ENCODE peak calls at places on chromosomes 16 and 17, in six cellular contexts. V, I, G, M, J and K are unnamed samples. For H3K4me1 and H3K27me3, the result is how much of the 10 kb centered on the place peaks cover.

GRCh38 chr16:8926827-8927226 is 36.9 kb downstream of the USP7 start:
- DNase-seq in G (no peak), I (no peak), J (no peak), M (no peak), V (no peak), K (no peak)

GRCh38 chr17:38557395-38557794 is 48.4 kb downstream of the SRCIN1 start:
- DNase-seq in G (no peak), J (no peak), I (no peak), V (no peak), M (no peak), K (no peak)

GRCh38 chr17:68704897-68705296 is 103.7 kb upstream of the FAM20A start:
- DNase-seq in G (no peak), I (no peak), M (no peak), V (peak), J (no peak), K (no peak)

GRCh38 chr17:32523827-32524552 is 37.2 kb downstream of the CDK5R1 start:
- DNase-seq in J (no peak), V (no peak), I (peak), M (no peak), G (no peak), K (no peak)

GRCh38 chr17:16877102-16877501 is 94.8 kb downstream of the TNFRSF13B start:
- DNase-seq in V (no peak), J (no peak), I (no peak), G (no peak), M (no peak), K (no peak)

GRCh38 chr17:78915872-78916632 is 9.1 kb downstream of the TIMP2 start:
- DNase-seq in G (no peak), V (peak), M (peak), J (peak), I (no peak), K (no peak)

GRCh38 chr17:82932146-82933005 is 92.6 kb upstream of the ZNF750 start:
- DNase-seq in G (no peak), M (no peak), J (no peak), V (peak), I (no peak), K (no peak)

GRCh38 chr17:15469260-15469659 is 1.8 kb upstream of the CDRT4 start:
- DNase-seq in G (peak), J (peak), I (no peak), V (peak), M (peak), K (peak)

GRCh38 chr16:56610609-56611111 is 2.3 kb downstream of the MT2A start:
- DNase-seq in G (no peak), J (no peak), I (no peak), V (peak), M (peak), K (no peak)

GRCh38 chr16:824194-824593 is 23.7 kb upstream of the GNG13 start:
- DNase-seq in G (no peak), M (no peak), V (no peak), J (no peak), I (no peak), K (no peak)

GRCh38 chr16:3389663-3390338 is 11.0 kb downstream of the ZSCAN32 start:
- DNase-seq in M (no peak), J (no peak), G (no peak), I (no peak), V (no peak), K (peak)

GRCh38 chr16:80988756-80989155 is 17.9 kb downstream of the CMC2 start:
- DNase-seq in V (no peak), J (no peak), G (no peak), M (no peak), I (no peak), K (no peak)

GRCh38 chr17:81049973-81050551 is 15.1 kb downstream of the BAIAP2 start:
- DNase-seq in M (no peak), J (no peak), V (no peak), G (peak), I (no peak), K (no peak)

GRCh38 chr16:11583889-11584565 is 2.7 kb downstream of the LITAF start:
- DNase-seq in V (no peak), G (no peak), J (no peak), I (peak), M (no peak), K (no peak)

GRCh38 chr16:29994613-29995329 is 646 bp downstream of the HIRIP3 start:
- DNase-seq in M (peak), J (no peak), V (peak), I (no peak), G (peak), K (peak)

GRCh38 chr16:78058165-78058564 is 35.8 kb downstream of the CLEC3A start:
- DNase-seq in V (no peak), M (no peak), I (no peak), J (no peak), G (no peak), K (no peak)

GRCh38 chr16:78060787-78061186 is 38.4 kb downstream of the CLEC3A start:
- DNase-seq in I (no peak), G (no peak), M (no peak), J (no peak), V (no peak), K (no peak)

GRCh38 chr16:78065344-78065743 is 34.1 kb upstream of the WWOX start:
- DNase-seq in I (no peak), J (no peak), M (no peak), V (peak), G (no peak), K (no peak)

GRCh38 chr16:78060295-78060694 is 37.9 kb downstream of the CLEC3A start:
- DNase-seq in G (no peak), M (no peak), J (no peak), I (no peak), V (no peak), K (no peak)
- TF ChIP-seq CTCF in G (no peak), M (no peak), J (no peak), I (no peak), V (no peak), K (no peak)

DNA sequence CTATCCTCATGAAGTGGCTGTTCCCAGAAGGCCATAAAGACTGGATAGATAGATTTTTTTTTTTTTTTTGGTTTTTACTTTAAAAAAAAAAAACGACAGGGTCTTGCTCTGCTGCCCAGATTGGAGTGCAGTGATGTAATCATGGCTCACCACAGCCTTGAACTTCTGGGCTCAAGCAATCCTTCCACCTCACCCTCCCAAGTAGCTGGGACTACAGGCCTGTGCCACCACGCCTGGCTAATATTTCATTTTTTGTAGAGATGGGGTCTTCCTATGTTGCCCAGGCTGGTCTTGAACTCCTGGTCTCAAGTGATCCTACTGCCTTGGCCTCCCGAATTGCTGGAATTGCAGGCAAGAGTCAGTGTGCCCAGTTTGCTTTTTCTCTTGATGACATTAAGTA is 102.2 kb downstream of the XYLT1 start:
- DNase-seq in I (no peak), M (no peak), G (no peak), J (no peak), V (no peak), K (no peak)
- H3K4me1 ChIP-seq in I (under half), M (under half), G (under half), J (under half), V (under half), K (under half)

GRCh38 chr16:69166221-69166833 is 20.6 kb upstream of the SNTB2 start:
- DNase-seq in V (peak), J (no peak), M (no peak), G (no peak), I (no peak), K (no peak)

GRCh38 chr16:69166946-69167930 is 19.7 kb upstream of the SNTB2 start:
- DNase-seq in V (peak), J (no peak), I (no peak), G (no peak), M (no peak), K (no peak)

GRCh38 chr16:69171325-69172095 is 15.5 kb upstream of the SNTB2 start:
- DNase-seq in V (peak), M (no peak), J (no peak), I (no peak), G (no peak), K (no peak)

GRCh38 chr16:69169051-69169450 is 17.9 kb upstream of the SNTB2 start:
- DNase-seq in G (no peak), M (no peak), J (no peak), I (no peak), V (no peak), K (no peak)

DNA sequence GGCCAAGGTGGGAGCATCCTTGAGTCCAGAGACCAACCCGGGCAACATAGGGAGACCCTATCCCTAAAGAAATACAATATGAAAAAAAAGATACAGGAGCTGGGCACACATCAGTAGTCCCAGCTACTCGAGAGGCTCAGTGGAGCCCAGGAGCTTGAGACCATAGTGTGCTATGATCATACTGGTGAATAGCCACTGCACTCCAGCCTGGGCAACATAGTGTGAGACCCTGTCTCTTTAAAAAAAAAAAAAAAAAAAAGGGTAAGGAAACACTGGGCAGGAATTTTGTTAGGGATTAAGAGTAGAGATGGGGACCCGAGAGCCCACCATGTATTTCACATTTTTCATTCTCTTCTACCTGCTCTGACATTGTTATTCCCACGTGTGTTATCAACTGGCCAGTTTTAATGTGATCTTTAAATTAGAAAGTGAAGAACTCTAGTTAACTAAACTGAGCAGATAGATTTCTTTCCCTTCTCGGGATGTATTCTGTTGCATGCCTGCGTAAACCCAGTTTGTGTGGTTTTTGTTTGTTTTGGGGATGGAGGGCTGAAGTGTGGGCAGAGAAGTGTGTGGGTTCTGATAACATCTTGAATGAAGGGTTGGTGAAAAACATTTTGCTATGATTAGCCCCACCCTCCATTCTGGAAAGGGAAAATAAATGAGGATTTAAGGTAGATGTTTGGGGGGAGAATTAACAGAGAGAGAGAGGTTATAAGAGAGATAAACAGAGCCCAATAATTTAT is 17.2 kb upstream of the SNTB2 start:
- DNase-seq in I (no peak), V (no peak), G (no peak), J (no peak), M (no peak), K (no peak)
- H3K27me3 ChIP-seq in I (under half), V (under half), G (under half), J (under half), M (under half), K (under half)

DNA sequence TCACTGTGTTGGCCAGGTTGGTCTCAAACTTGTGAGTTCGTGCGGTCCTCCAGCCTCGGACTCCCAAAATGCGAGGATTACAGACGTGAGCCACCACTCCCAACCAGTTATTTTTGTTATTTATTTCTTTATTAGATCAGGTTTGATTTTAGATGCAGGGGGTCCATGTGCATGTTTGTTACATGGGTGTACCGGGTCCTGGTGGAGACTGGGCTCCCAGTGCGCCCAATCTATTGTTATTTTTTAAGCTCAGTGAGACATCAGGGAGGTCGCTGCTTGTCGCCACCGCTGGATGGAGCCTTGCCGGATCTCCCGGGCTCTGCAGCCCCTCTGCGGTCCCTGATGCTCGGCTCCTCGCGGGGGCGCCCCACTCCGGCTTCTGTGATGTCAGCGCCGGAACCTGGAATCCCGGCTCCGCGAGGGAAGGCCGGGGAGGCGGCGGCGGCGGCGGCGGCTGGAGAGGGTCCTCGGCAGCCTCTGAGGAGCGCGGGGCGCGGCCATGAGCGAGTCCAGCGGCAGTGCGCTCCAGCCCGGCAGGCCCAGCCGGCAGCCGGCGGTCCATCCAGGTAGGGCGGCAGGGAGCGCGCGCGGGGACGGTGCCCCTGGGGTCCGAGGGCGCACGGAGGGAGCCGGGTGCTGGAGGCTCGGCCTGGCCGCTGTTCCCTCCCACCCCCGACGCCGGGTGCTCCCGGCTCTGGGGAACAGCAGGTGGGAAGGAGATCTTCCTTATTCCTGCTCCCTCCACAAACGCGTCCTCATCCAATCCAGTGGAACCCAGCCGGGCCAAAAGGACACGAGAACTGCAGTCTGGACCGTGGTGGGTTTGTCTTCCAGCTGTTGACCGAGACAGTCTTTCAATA is at the start of gene TMC7:
- DNase-seq in I (peak), M (peak), J (peak), G (peak), V (peak), K (peak)
- TF ChIP-seq CTCF in I (peak), M (peak), J (peak), G (peak), V (peak), K (peak)